ENCODE peak calls at places on chromosomes 6 and 20, in nine cellular contexts. V is AG08395, B is mesothelial cell of epicardium, M is WTC11, Q is Ammon's horn, W is D341Med, Z is cardiac fibroblast, J is transverse colon, P is posterior vena cava. A is an unnamed sample.

GRCh38 chr6:14012313-14013036 is 87.7 kb downstream of the RNF182 start:
- DNase-seq in B (no peak), Q (no peak), Z (no peak), M (no peak), J (no peak), P (no peak), V (no peak), W (no peak), A (no peak)

GRCh38 chr20:8139899-8140298 is 7.8 kb downstream of the PLCB1 start:
- DNase-seq in Q (no peak), Z (no peak), V (no peak), J (no peak), P (no peak), B (no peak), M (no peak), W (no peak), A (no peak)

GRCh38 chr20:13648291-13648690 is 9.6 kb upstream of the TASP1 start:
- DNase-seq in V (no peak), P (no peak), J (no peak), W (no peak), B (no peak), Q (peak), Z (no peak), M (no peak), A (no peak)

GRCh38 chr6:136757150-136757549 is 35.1 kb downstream of the MAP3K5 start:
- DNase-seq in P (no peak), Q (no peak), W (no peak), V (peak), Z (peak), M (no peak), J (no peak), B (no peak), A (peak)

GRCh38 chr6:149316108-149316727 is 1.3 kb upstream of the TAB2 start:
- DNase-seq in B (no peak), Q (no peak), M (no peak), J (no peak), Z (no peak), P (no peak), W (no peak), V (no peak), A (no peak)

GRCh38 chr6:51550243-51550642 is 537.2 kb downstream of the PKHD1 start:
- DNase-seq in W (no peak), M (no peak), P (no peak), B (no peak), J (no peak), Q (no peak), Z (no peak), V (no peak), A (no peak)

GRCh38 chr6:31706599-31706998 is at the start of gene LY6G6F:
- DNase-seq in P (no peak), Q (no peak), W (no peak), Z (no peak), V (no peak), M (no peak), J (no peak), B (no peak), A (no peak)

GRCh38 chr6:138492113-138492512 is 7.2 kb downstream of the NHSL1 start:
- DNase-seq in V (no peak), B (no peak), P (no peak), M (no peak), Z (no peak), W (no peak), J (no peak), Q (no peak), A (no peak)

GRCh38 chr20:58571942-58572666 is 56.9 kb upstream of the APCDD1L start:
- DNase-seq in W (no peak), B (no peak), M (no peak), Z (no peak), V (no peak), P (no peak), J (no peak), Q (no peak), A (no peak)

GRCh38 chr6:111057074-111057752 is 30.1 kb upstream of the SLC16A10 start:
- DNase-seq in B (no peak), Q (peak), P (no peak), W (peak), Z (peak), J (peak), V (peak), M (no peak), A (peak)

GRCh38 chr6:34025851-34026250 is 120.0 kb downstream of the GRM4 start:
- DNase-seq in J (no peak), Q (no peak), Z (no peak), P (no peak), M (no peak), V (no peak), B (no peak), W (no peak), A (no peak)

GRCh38 chr6:89433637-89434499 is 916 bp downstream of the ANKRD6 start:
- DNase-seq in B (peak), W (no peak), P (no peak), Q (peak), V (no peak), M (peak), Z (no peak), J (peak), A (no peak)

GRCh38 chr20:56995635-56996075 is 270.8 kb downstream of the BMP7 start:
- DNase-seq in M (peak), B (peak), P (no peak), Q (no peak), J (no peak), W (peak), V (no peak), Z (no peak), A (no peak)

GRCh38 chr6:73169111-73169510 is 56.2 kb downstream of the KHDC1L start:
- DNase-seq in J (no peak), Z (no peak), W (no peak), M (no peak), P (no peak), Q (no peak), V (no peak), B (no peak), A (no peak)

GRCh38 chr6:79737172-79737571 is 106.0 kb downstream of the SH3BGRL2 start:
- DNase-seq in J (peak), M (no peak), Q (peak), Z (no peak), B (no peak), V (no peak), P (no peak), W (peak), A (no peak)

GRCh38 chr6:52574709-52575489 is 2.0 kb downstream of the TRAM2 start:
- DNase-seq in V (peak), B (no peak), J (peak), Q (no peak), Z (peak), M (no peak), W (no peak), P (no peak), A (no peak)

GRCh38 chr6:155782320-155782730 is 326.7 kb upstream of the NOX3 start:
- DNase-seq in J (peak), M (no peak), P (no peak), Z (peak), W (no peak), Q (no peak), B (no peak), V (peak), A (peak)

GRCh38 chr6:85353012-85353411 is 96.9 kb upstream of the NT5E start:
- DNase-seq in Z (no peak), B (no peak), Q (no peak), V (no peak), W (no peak), P (no peak), J (no peak), M (no peak), A (no peak)

GRCh38 chr20:22775671-22776139 is 191.3 kb upstream of the FOXA2 start:
- DNase-seq in W (no peak), Q (no peak), P (no peak), Z (peak), V (no peak), M (no peak), J (no peak), B (no peak), A (peak)

GRCh38 chr6:33420493-33421343 is 853 bp downstream of the SYNGAP1 start:
- DNase-seq in P (no peak), Q (no peak), B (no peak), W (no peak), Z (no peak), J (no peak), M (no peak), V (no peak), A (no peak)

GRCh38 chr6:151081658-151082057 is 158.1 kb upstream of the AKAP12 start:
- DNase-seq in B (no peak), V (no peak), M (no peak), P (no peak), Z (no peak), Q (no peak), J (no peak), W (no peak), A (peak)

GRCh38 chr6:139240161-139241010 is 51.4 kb downstream of the TXLNB start:
- DNase-seq in J (peak), B (peak), Z (peak), P (no peak), Q (peak), V (peak), W (no peak), M (no peak), A (no peak)

GRCh38 chr6:43097098-43097489 is 21.0 kb downstream of the PTK7 start:
- DNase-seq in Q (no peak), Z (no peak), J (no peak), M (no peak), P (no peak), B (no peak), V (no peak), W (no peak), A (no peak)

GRCh38 chr6:138507977-138508675 is 8.8 kb upstream of the NHSL1 start:
- DNase-seq in V (no peak), M (no peak), Q (no peak), B (no peak), Z (no peak), J (peak), P (no peak), W (no peak), A (no peak)

GRCh38 chr20:57482148-57482547 is 42.8 kb downstream of the CTCFL start:
- DNase-seq in W (no peak), Z (no peak), M (no peak), B (no peak), Q (no peak), J (no peak), V (no peak), P (peak), A (no peak)

GRCh38 chr20:63009044-63009961 is 2.5 kb upstream of the BHLHE23 start:
- DNase-seq in B (peak), Q (peak), M (peak), J (peak), Z (peak), W (peak), V (peak), P (peak), A (peak)

GRCh38 chr6:145155873-145156782 is 579.2 kb downstream of the EPM2A start:
- DNase-seq in V (no peak), W (no peak), Q (no peak), Z (no peak), B (no peak), M (no peak), P (no peak), J (no peak), A (peak)

GRCh38 chr6:4637691-4638433 is 138.3 kb upstream of the CDYL start:
- DNase-seq in Z (peak), J (no peak), P (no peak), V (peak), M (no peak), W (no peak), Q (no peak), B (no peak), A (peak)

GRCh38 chr20:63966172-63966943 is 3.4 kb downstream of the ZNF512B start:
- DNase-seq in B (no peak), W (no peak), V (no peak), J (no peak), M (no peak), Q (no peak), P (peak), Z (no peak), A (no peak)

GRCh38 chr6:118856301-118856700 is 37.7 kb upstream of the ASF1A start:
- DNase-seq in M (no peak), B (no peak), Z (no peak), P (no peak), W (no peak), V (no peak), J (no peak), Q (no peak), A (no peak)

GRCh38 chr6:101117397-101118185 is 236.5 kb upstream of the ASCC3 start:
- DNase-seq in Q (no peak), Z (no peak), M (peak), J (peak), B (peak), V (peak), W (no peak), P (no peak), A (no peak)

GRCh38 chr6:99521557-99522286 is 6.5 kb upstream of the USP45 start:
- DNase-seq in P (peak), V (peak), M (peak), Q (peak), B (peak), Z (peak), W (no peak), J (peak), A (no peak)

GRCh38 chr6:109455161-109455501 is 441 bp downstream of the MICAL1 start:
- DNase-seq in M (peak), V (no peak), J (peak), W (no peak), Q (no peak), B (no peak), P (no peak), Z (no peak), A (no peak)

GRCh38 chr20:33234050-33234449 is 1.7 kb upstream of the BPIFA1 start:
- DNase-seq in Z (no peak), B (no peak), J (no peak), Q (no peak), W (no peak), P (no peak), M (no peak), V (no peak), A (no peak)

GRCh38 chr20:49812463-49813304 is at the start of gene SLC9A8:
- DNase-seq in Q (peak), W (peak), B (peak), Z (peak), J (peak), P (peak), M (peak), V (peak), A (peak)